ENCODE peak calls at places on chromosomes 7 and 10, in six cellular contexts. L is HepG2, R is GM12878, P is H1, V is GM12891, M is K562. F is an unnamed sample.

GRCh38 chr7:5354460-5355279 is 69.0 kb downstream of the TNRC18 start:
- DNase-seq in L (no peak), R (no peak), P (no peak), V (no peak), M (no peak), F (no peak)

GRCh38 chr7:74502216-74502891 is 48.6 kb downstream of the GTF2IRD1 start:
- DNase-seq in L (no peak), R (no peak), P (no peak), V (no peak), M (no peak), F (no peak)

GRCh38 chr7:117993377-117994003 is 120.2 kb upstream of the CTTNBP2 start:
- DNase-seq in L (peak; percentile 18), R (no peak), P (peak; percentile 72), V (no peak), M (peak; percentile 60), F (no peak)

GRCh38 chr7:14389052-14389988 is 399.9 kb upstream of the ETV1 start:
- DNase-seq in L (no peak), R (no peak), P (no peak), V (no peak), M (no peak), F (no peak)

GRCh38 chr7:78953090-78953489 is 500.4 kb downstream of the MAGI2 start:
- DNase-seq in L (no peak), R (no peak), P (no peak), V (no peak), M (no peak), F (no peak)

GRCh38 chr10:58919927-58920654 is 256.4 kb upstream of the PHYHIPL start:
- DNase-seq in L (peak; percentile 12), R (no peak), P (no peak), V (no peak), M (no peak), F (no peak)

GRCh38 chr7:83271212-83272099 is 108.8 kb upstream of the PCLO start:
- DNase-seq in L (peak; percentile 1), R (no peak), P (no peak), V (no peak), M (no peak), F (no peak)

GRCh38 chr10:110395350-110396283 is 90.9 kb upstream of the SMNDC1 start:
- DNase-seq in L (peak; percentile 64), R (peak; percentile 91), P (no peak), V (no peak), M (no peak), F (peak; percentile 51)

GRCh38 chr7:1531263-1531978 is 919 bp downstream of the MAFK start:
- DNase-seq in L (no peak), R (no peak), P (no peak), V (no peak), M (peak; percentile 42), F (no peak)

GRCh38 chr7:83581667-83582435 is 67.1 kb downstream of the SEMA3E start:
- DNase-seq in L (no peak), R (no peak), P (no peak), V (no peak), M (no peak), F (no peak)

DNA sequence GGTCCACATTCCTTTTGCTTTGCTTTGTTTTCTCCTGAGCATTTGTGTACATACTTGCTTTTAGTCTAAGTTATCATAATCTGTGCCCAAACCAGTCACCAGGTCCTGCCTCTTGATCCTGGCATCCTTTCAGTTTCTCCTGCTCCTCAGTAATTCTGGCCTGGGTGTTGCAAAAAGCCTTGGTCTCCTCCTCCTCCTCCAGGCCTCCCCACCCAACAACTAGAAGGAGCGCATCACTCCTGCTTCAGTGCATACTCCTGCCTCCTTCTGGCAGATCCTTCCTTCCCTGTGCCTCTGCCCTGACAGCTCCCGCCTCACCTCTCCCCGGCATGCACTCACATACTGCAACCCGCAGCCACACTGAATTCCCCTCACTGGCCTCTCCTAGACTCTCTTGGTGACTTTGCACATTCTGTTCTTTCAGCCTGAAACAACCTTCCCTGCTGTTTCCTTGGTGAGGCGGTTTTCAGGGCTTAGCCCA is 2.3 kb downstream of the DENND2A start:
- DNase-seq in L (no peak), R (no peak), P (peak; percentile 54), V (no peak), M (no peak), F (no peak)
- TF ChIP-seq TAF1 in L (no peak), R (no peak), P (peak; percentile 19), V (no peak), M (no peak), F (no peak)

DNA sequence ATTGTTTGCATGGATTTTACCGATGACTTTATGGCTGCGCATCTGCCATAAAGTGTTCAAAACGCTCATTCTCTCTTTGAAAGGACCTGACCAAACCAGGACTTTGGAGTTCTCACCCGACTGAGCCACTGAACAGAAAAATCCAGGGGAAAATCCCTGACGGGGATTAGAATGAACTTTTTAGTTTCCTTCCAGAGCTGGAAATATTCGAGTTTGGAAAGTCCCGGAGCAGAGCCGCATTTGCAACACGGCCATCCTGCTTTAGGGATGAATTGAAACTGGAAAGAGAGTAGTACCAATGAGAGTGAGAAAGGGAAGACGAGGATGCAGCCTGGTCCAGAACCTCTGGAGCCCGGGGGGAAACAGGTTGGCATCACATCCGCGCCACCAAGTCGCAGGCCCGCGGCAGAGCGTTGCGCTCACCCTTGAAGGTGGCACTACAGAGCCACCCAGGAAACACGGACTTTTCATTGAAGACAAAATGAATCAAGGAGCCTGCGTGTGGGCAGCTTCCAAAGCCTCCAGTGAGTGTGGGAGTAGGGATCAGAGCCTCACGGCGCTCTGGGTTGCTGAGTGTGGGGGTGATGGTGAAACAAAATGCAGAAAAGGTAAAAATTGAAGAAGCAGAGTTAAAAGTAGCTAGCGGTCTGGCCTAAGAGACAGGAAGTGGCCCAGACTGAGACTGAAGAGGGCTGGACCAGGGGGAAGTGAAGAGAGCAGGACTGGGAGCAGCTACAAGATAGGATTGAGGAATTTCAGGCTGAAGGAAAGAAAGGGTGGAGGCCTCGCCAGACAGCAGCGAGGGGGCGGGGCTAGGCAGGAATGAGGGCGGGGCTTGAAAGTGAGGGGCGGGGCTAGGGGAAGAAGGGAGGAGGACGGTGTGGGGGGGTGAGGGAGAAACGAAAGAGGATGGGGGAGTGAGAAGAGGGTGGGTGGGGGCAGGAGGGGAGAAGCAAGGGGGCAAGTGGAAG is 1.9 kb downstream of the SMURF1 start:
- DNase-seq in L (peak; percentile 23), R (no peak), P (peak; percentile 81), V (no peak), M (peak; percentile 84), F (no peak)
- TF ChIP-seq POLR2A in L (no peak), R (no peak), P (peak; percentile 47), V (no peak), M (no peak), F (no peak)

GRCh38 chr10:79948976-79949722 is at the start of gene SFTPD:
- DNase-seq in L (no peak), R (no peak), P (no peak), V (no peak), M (no peak), F (no peak)
- TF ChIP-seq POLR2AphosphoS5 in L (no peak), R (no peak), P (no peak), V (no peak), M (no peak), F (no peak)

GRCh38 chr7:29889288-29889687 is 83.0 kb downstream of the WIPF3 start:
- DNase-seq in L (no peak), R (no peak), P (no peak), V (no peak), M (no peak), F (no peak)
- TF ChIP-seq TAF1 in L (no peak), R (no peak), P (no peak), V (no peak), M (no peak), F (no peak)

F was measured in GM12892.